ENCODE peak calls at places on chromosomes 11 and 22, in seven cellular contexts. G is lower lobe of right lung; E is effector memory CD4-positive, alpha-beta T cell; F is transverse colon; O is cardiac muscle cell; B is fibroblast of lung; N is brain microvascular endothelial cell. I is an unnamed sample.

GRCh38 chr11:19633276-19633675 is 79.4 kb upstream of the NAV2 start:
- DNase-seq in N (no peak), E (no peak), G (peak), F (peak), O (peak), B (peak), I (no peak)

GRCh38 chr11:12019337-12019736 is 10.9 kb upstream of the DKK3 start:
- DNase-seq in N (no peak), O (peak), F (no peak), G (no peak), B (peak), E (no peak), I (no peak)

GRCh38 chr22:41216984-41217383 is 11.9 kb downstream of the L3MBTL2 start:
- DNase-seq in E (no peak), O (peak), N (no peak), G (no peak), B (peak), F (no peak), I (no peak)

GRCh38 chr11:40170076-40170475 is 1289.4 kb downstream of the LRRC4C start:
- DNase-seq in E (no peak), F (no peak), N (no peak), O (no peak), B (no peak), G (no peak), I (no peak)

GRCh38 chr11:100930185-100930778 is 199.3 kb downstream of the PGR start:
- DNase-seq in O (peak), B (peak), E (no peak), N (peak), G (no peak), F (no peak), I (peak)

GRCh38 chr11:9462806-9463537 is 2.2 kb downstream of the ZNF143 start:
- DNase-seq in F (no peak), G (no peak), N (no peak), O (peak), B (no peak), E (no peak), I (no peak)

GRCh38 chr11:69201764-69202370 is 46.1 kb downstream of the SMIM38 start:
- DNase-seq in B (no peak), E (no peak), G (no peak), N (no peak), F (no peak), O (no peak), I (no peak)

GRCh38 chr11:97537407-97538150 is 1147.8 kb downstream of the JRKL start:
- DNase-seq in O (no peak), N (no peak), B (no peak), G (no peak), F (no peak), E (no peak), I (no peak)

GRCh38 chr11:45537617-45538016 is 127.8 kb downstream of the CHST1 start:
- DNase-seq in F (no peak), G (no peak), E (no peak), N (no peak), B (no peak), O (peak), I (no peak)

GRCh38 chr11:5618807-5619206 is 6.0 kb upstream of the TRIM34 start:
- DNase-seq in G (no peak), O (peak), B (peak), F (no peak), E (no peak), N (peak), I (no peak)

GRCh38 chr11:131978351-131978750 is 607.9 kb downstream of the NTM start:
- DNase-seq in F (no peak), O (no peak), N (no peak), B (no peak), G (no peak), E (no peak), I (no peak)

GRCh38 chr11:65418681-65419459 is 3.7 kb upstream of the NEAT1 start:
- DNase-seq in F (peak), E (peak), N (peak), O (peak), G (peak), B (peak), I (peak)

GRCh38 chr11:14357843-14358728 is 897 bp downstream of the RRAS2 start:
- DNase-seq in B (peak), F (peak), N (peak), G (peak), O (peak), E (peak), I (peak)

GRCh38 chr11:58067685-58068084 is 36.9 kb downstream of the OR6Q1 start:
- DNase-seq in E (no peak), N (no peak), O (no peak), F (no peak), G (no peak), B (no peak), I (no peak)

GRCh38 chr11:11717064-11717725 is 95.4 kb upstream of the GALNT18 start:
- DNase-seq in B (no peak), E (no peak), F (no peak), N (no peak), O (no peak), G (no peak), I (no peak)

GRCh38 chr11:35377262-35377661 is 42.1 kb downstream of the SLC1A2 start:
- DNase-seq in E (no peak), B (no peak), F (no peak), N (no peak), G (no peak), O (no peak), I (no peak)

GRCh38 chr22:17137226-17137625 is 16.1 kb upstream of the TMEM121B start:
- DNase-seq in F (no peak), N (no peak), B (no peak), G (peak), E (no peak), O (no peak), I (no peak)
- H3K27ac ChIP-seq in F (no peak), N (no peak), B (no peak), G (no peak), E (no peak), O (no peak), I (no peak)

GRCh38 chr11:831951-832528 is 712 bp upstream of the CD151 start:
- DNase-seq in N (no peak), G (no peak), B (no peak), F (no peak), E (no peak), O (no peak), I (no peak)

GRCh38 chr11:833849-834311 is 1.1 kb downstream of the CD151 start:
- DNase-seq in G (no peak), O (no peak), E (no peak), N (peak), B (peak), F (peak), I (no peak)

GRCh38 chr11:834371-835316 is 1.9 kb downstream of the CD151 start:
- DNase-seq in E (no peak), B (peak), N (no peak), O (peak), G (peak), F (peak), I (no peak)

GRCh38 chr11:832529-833113 is at the start of gene CD151:
- DNase-seq in N (no peak), G (no peak), O (peak), B (no peak), F (peak), E (no peak), I (no peak)

GRCh38 chr11:833114-833791 is 501 bp downstream of the CD151 start:
- DNase-seq in G (peak), E (no peak), N (no peak), O (peak), B (peak), F (peak), I (peak)
- H3K4me3 ChIP-seq in G (peak), E (peak), N (peak), O (peak), B (peak), F (peak), I (no peak)

DNA sequence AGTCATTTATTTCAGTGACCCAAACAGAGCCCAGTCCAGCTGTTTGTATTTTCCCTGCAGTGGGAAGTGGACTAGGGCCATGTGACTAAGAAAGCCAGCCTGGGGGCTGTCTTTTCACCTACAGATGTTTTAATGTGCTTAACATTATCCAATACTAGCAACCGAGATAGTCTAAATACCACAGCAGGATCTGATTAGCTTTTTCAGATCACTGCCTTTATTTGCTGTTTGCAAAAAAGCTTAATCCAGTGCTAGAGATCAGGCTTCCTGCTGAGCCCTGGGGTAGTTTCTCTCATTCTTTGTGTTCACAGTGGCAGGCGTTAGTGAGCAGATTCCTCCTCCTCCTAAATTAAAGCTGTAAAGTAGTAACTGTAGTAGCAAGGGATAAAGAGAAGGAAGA is 35.0 kb downstream of the ZC3H12C start:
- DNase-seq in O (peak), B (peak), N (peak), G (no peak), E (no peak), F (no peak), I (no peak)
- H3K27ac ChIP-seq in O (no peak), B (no peak), N (peak), G (no peak), E (no peak), F (no peak), I (no peak)

GRCh38 chr11:60929774-60930173 is 5.5 kb downstream of the TMEM132A start:
- DNase-seq in G (no peak), E (no peak), N (no peak), O (no peak), B (no peak), F (no peak), I (no peak)
- H3K4me3 ChIP-seq in G (no peak), E (no peak), N (no peak), O (no peak), B (no peak), F (no peak), I (no peak)

I was measured in CD4-positive, CD25-positive, alpha-beta regulatory T cell.